ENCODE peak calls at places on chromosomes 3 and 15, in four cellular contexts. I, M, O and D are unnamed samples.

GRCh38 chr15:74529911-74530310 is 11.1 kb upstream of the ARID3B start:
- DNase-seq in I (no peak), O (no peak), M (no peak), D (no peak)

GRCh38 chr3:194268659-194269487 is 82.3 kb downstream of the CPN2 start:
- DNase-seq in O (no peak), M (no peak), I (no peak), D (no peak)

GRCh38 chr3:58214484-58215316 is 3.9 kb upstream of the DNASE1L3 start:
- DNase-seq in I (no peak), O (no peak), M (no peak), D (no peak)

GRCh38 chr15:88658070-88658965 is 19.5 kb downstream of the ISG20 start:
- DNase-seq in O (no peak), M (no peak), I (no peak), D (no peak)

GRCh38 chr15:42595641-42596240 is 20.3 kb downstream of the STARD9 start:
- DNase-seq in O (no peak), I (no peak), M (no peak), D (no peak)

GRCh38 chr3:66592061-66592875 is 91.4 kb upstream of the LRIG1 start:
- DNase-seq in M (peak), I (no peak), O (no peak), D (no peak)

GRCh38 chr3:50323092-50323600 is 601 bp upstream of the HYAL2 start:
- DNase-seq in M (no peak), I (no peak), O (no peak), D (no peak)

GRCh38 chr3:29329986-29330514 is 49.2 kb downstream of the RBMS3 start:
- DNase-seq in M (no peak), I (no peak), O (no peak), D (no peak)

GRCh38 chr3:46359748-46360509 is 6.0 kb downstream of the CCR2 start:
- DNase-seq in M (no peak), I (no peak), O (no peak), D (peak)

GRCh38 chr15:90087454-90088154 is 14.7 kb downstream of the IDH2 start:
- DNase-seq in M (peak), I (no peak), O (no peak), D (no peak)

GRCh38 chr15:40594429-40594836 is 384 bp downstream of the KNL1 start:
- DNase-seq in I (no peak), M (peak), O (no peak), D (peak)

GRCh38 chr3:2578560-2578959 is 479.9 kb downstream of the CNTN4 start:
- DNase-seq in O (no peak), M (no peak), I (no peak), D (no peak)

GRCh38 chr15:31740203-31740602 is 290.1 kb upstream of the CHRNA7 start:
- DNase-seq in I (no peak), O (no peak), M (peak), D (peak)

GRCh38 chr3:87958289-87958688 is 100.5 kb downstream of the CGGBP1 start:
- DNase-seq in I (no peak), M (no peak), O (no peak), D (no peak)

GRCh38 chr3:194112120-194113106 is 23.5 kb upstream of the HES1 start:
- DNase-seq in I (no peak), O (no peak), M (peak), D (no peak)

GRCh38 chr3:110612045-110612444 is 459.6 kb upstream of the NECTIN3 start:
- DNase-seq in M (no peak), O (no peak), I (no peak), D (no peak)

GRCh38 chr15:66789029-66790025 is 87.3 kb downstream of the SMAD6 start:
- DNase-seq in I (no peak), M (peak), O (no peak), D (no peak)

GRCh38 chr3:35502699-35503098 is 136.6 kb upstream of the ARPP21 start:
- DNase-seq in M (no peak), I (no peak), O (no peak), D (no peak)

GRCh38 chr3:45608885-45609284 is 14.3 kb downstream of the LIMD1 start:
- DNase-seq in I (no peak), M (no peak), O (no peak), D (no peak)

GRCh38 chr3:4687167-4687566 is 194.0 kb downstream of the ITPR1 start:
- DNase-seq in I (no peak), O (no peak), M (no peak), D (no peak)

GRCh38 chr3:182259579-182259978 is 533.7 kb upstream of the ATP11B start:
- DNase-seq in I (peak), M (peak), O (no peak), D (no peak)

GRCh38 chr3:36714343-36714742 is 50.0 kb downstream of the DCLK3 start:
- DNase-seq in O (no peak), M (no peak), I (no peak), D (no peak)

GRCh38 chr3:119331661-119332060 is 37.5 kb downstream of the ARHGAP31 start:
- DNase-seq in O (no peak), M (no peak), I (no peak), D (no peak)